ENCODE peak calls at places on chromosomes 13 and 19, in seven cellular contexts. T is A673, L is AG04449, V is BJ, B is heart left ventricle, U is thoracic aorta, D is cardiac muscle cell. I is an unnamed sample.

GRCh38 chr19:662207-662961 is 630 bp downstream of the RNF126 start:
- DNase-seq in B (no peak), T (no peak), L (no peak), D (peak), V (no peak), U (no peak), I (no peak)

GRCh38 chr13:22009500-22009899 is 338.6 kb downstream of the FGF9 start:
- DNase-seq in V (no peak), B (peak), L (no peak), T (no peak), D (no peak), U (no peak), I (no peak)

GRCh38 chr13:40430234-40430633 is 236.2 kb downstream of the FOXO1 start:
- DNase-seq in T (no peak), D (no peak), L (no peak), B (no peak), V (no peak), U (no peak), I (no peak)

GRCh38 chr13:55000043-55000442 is 1971.4 kb downstream of the OLFM4 start:
- DNase-seq in L (no peak), B (no peak), V (no peak), T (no peak), D (no peak), U (no peak), I (no peak)

GRCh38 chr13:42001580-42001979 is 40.7 kb upstream of the VWA8 start:
- DNase-seq in T (no peak), U (no peak), V (peak), L (peak), B (no peak), D (peak), I (peak)

GRCh38 chr19:53254451-53255341 is at the start of gene ZNF677:
- DNase-seq in V (peak), U (peak), D (peak), L (peak), T (peak), B (peak), I (no peak)

GRCh38 chr13:44425041-44425814 is 51.6 kb downstream of the SERP2 start:
- DNase-seq in L (no peak), U (no peak), V (no peak), B (no peak), D (no peak), T (no peak), I (no peak)

GRCh38 chr19:39599116-39599515 is 3.2 kb upstream of the LGALS13 start:
- DNase-seq in L (no peak), T (peak), D (peak), U (no peak), V (no peak), B (no peak), I (peak)

GRCh38 chr13:30870049-30870884 is 35.8 kb upstream of the MEDAG start:
- DNase-seq in B (peak), U (peak), D (peak), L (peak), V (peak), T (peak), I (peak)
- H3K4me3 ChIP-seq in B (no peak), U (peak), D (no peak), L (peak), V (no peak), T (no peak), I (peak)

DNA sequence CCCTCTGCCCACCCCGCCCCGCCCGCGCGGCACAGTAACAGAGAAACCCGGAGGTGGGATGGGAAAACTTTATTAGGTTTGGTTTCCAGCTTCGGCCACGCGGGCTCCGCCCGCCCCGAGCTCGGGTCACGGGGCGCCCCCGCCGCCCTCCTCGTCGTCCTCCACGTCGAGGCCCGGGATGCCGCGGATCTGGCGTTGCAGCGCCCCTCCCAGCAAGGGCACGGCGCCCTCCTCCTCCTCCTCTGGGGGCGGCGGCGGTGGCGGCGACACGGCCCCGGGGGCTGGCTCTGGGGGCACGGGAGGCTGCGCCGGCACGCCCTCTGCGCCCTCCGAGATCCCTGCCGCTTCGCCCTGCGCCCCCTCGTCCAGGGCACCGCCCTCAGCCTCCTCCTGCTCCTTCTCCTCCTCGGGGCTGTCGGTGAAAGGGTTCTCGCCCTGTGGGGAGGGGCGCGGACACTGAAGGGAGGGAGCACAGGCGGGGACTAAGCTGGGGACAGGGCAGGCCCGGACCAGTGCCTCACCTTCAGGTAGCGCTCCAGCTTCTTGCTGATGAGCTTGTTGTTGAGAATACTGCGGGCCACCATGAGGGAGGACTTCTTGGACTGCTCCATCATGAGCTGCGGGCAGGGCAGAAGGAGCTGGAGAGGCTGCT is 535 bp upstream of the AKAP8 start:
- DNase-seq in T (no peak), V (no peak), L (no peak), B (peak), U (no peak), D (peak), I (no peak)
- TF ChIP-seq CTCF in T (no peak), V (no peak), L (no peak), B (no peak), U (no peak), D (no peak), I (no peak)

DNA sequence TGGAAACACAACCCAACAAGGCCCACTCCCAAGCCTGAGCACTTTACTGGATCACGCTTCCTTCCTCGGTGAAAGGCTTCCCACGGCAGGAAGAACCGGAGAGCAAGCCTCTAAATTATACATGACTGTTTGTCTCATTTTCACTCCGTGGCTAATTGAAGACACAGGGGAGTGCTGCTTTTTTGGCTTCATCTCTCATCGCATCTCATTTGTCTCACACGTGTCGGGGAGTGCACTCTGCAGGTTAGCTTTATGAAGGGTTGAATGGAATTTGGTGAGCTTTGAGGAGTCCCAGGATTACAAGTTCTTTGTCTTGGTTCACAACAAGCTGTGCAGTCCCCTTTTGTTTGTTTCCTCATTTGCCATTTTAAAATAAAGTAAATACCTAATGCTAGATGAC is 544.6 kb downstream of the GPC6 start:
- DNase-seq in T (peak), B (no peak), L (no peak), U (no peak), D (no peak), V (no peak), I (no peak)
- H3K4me3 ChIP-seq in T (no peak), B (no peak), L (no peak), U (no peak), D (no peak), V (no peak), I (no peak)

DNA sequence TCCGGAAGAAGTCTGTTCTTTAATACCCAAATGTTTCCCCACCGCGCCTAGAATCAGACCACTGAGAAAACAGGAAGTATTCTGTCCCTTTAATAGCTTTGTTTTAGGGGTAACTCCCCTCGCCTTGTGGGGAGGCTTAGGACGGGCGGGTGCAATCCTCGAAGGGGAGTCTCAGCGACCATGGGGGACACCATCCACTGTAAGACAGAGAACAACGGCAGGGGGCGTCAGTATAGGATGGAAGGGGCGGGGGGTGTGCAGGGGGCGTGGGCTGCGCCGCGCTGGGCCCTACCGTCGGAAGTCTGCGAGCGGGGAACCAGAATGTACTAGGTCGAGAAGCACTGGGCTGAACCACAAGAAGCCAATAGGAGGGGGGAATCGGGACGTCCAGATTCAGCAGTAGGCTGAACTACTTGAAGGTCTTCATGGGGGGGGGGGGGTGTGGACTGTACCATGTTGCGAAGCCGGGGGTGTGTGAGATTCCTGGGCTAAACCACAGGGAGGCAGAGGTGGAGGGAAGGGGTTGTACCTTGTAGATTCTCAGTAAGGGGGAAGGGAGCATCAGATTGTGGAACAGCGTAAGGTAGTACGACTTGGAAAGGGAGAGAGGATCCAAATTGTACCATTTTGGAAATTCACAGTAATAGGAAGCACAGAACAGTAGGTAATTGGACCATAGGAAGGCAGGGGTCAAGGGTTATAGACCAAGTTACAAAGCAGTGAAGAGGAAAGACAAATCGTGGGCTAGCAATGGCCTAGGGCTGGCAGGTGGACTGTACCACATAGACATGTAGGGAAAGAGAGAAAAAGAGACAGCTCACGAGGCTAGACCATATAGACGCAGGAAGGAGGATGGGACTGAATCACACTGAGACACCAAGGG is 1.0 kb upstream of the DBP start:
- DNase-seq in T (peak), D (peak), U (no peak), L (peak), B (peak), V (peak), I (peak)
- TF ChIP-seq CTCF in T (peak), D (peak), U (no peak), L (peak), B (no peak), V (peak), I (no peak)